ENCODE peak calls at places on chromosomes 2 and 18, in six cellular contexts. One of them, this sample, is unnamed.

GRCh38 chr2:152961376-152961775 is 243.0 kb downstream of the ARL6IP6 start:
- DNase-seq in AG04449: no peak
- DNase-seq in CD4-positive, alpha-beta memory T cell: no peak
- DNase-seq in uterus: no peak
- DNase-seq in effector memory CD4-positive, alpha-beta T cell: no peak
- DNase-seq in neural progenitor cell: no peak
- DNase-seq in this sample: no peak

GRCh38 chr2:9112079-9112721 is 94.4 kb upstream of the ASAP2 start:
- DNase-seq in effector memory CD4-positive, alpha-beta T cell: no peak
- DNase-seq in CD4-positive, alpha-beta memory T cell: no peak
- DNase-seq in uterus: peak; percentile 89
- DNase-seq in neural progenitor cell: no peak
- DNase-seq in AG04449: peak; percentile 67
- DNase-seq in this sample: no peak

GRCh38 chr2:55123851-55124269 is 73.6 kb upstream of the RTN4 start:
- DNase-seq in effector memory CD4-positive, alpha-beta T cell: no peak
- DNase-seq in AG04449: no peak
- DNase-seq in CD4-positive, alpha-beta memory T cell: no peak
- DNase-seq in uterus: no peak
- DNase-seq in neural progenitor cell: peak; percentile 73
- DNase-seq in this sample: no peak

GRCh38 chr2:15729001-15729400 is 137.3 kb downstream of the DDX1 start:
- DNase-seq in neural progenitor cell: no peak
- DNase-seq in uterus: no peak
- DNase-seq in effector memory CD4-positive, alpha-beta T cell: no peak
- DNase-seq in AG04449: no peak
- DNase-seq in CD4-positive, alpha-beta memory T cell: no peak
- DNase-seq in this sample: no peak

GRCh38 chr2:60679059-60679780 is 76.8 kb upstream of the PAPOLG start:
- DNase-seq in effector memory CD4-positive, alpha-beta T cell: no peak
- DNase-seq in CD4-positive, alpha-beta memory T cell: no peak
- DNase-seq in uterus: no peak
- DNase-seq in AG04449: no peak
- DNase-seq in neural progenitor cell: no peak
- DNase-seq in this sample: no peak

GRCh38 chr2:204628926-204629661 is 83.8 kb downstream of the PARD3B start:
- DNase-seq in AG04449: no peak
- DNase-seq in effector memory CD4-positive, alpha-beta T cell: no peak
- DNase-seq in CD4-positive, alpha-beta memory T cell: no peak
- DNase-seq in neural progenitor cell: no peak
- DNase-seq in uterus: no peak
- DNase-seq in this sample: no peak

GRCh38 chr18:60295776-60296175 is 76.8 kb downstream of the MC4R start:
- DNase-seq in AG04449: no peak
- DNase-seq in neural progenitor cell: peak; percentile 11
- DNase-seq in CD4-positive, alpha-beta memory T cell: no peak
- DNase-seq in uterus: no peak
- DNase-seq in effector memory CD4-positive, alpha-beta T cell: no peak
- DNase-seq in this sample: no peak

GRCh38 chr2:227106845-227107759 is 56.9 kb downstream of the COL4A4 start:
- DNase-seq in uterus: no peak
- DNase-seq in neural progenitor cell: peak; percentile 81
- DNase-seq in AG04449: no peak
- DNase-seq in effector memory CD4-positive, alpha-beta T cell: no peak
- DNase-seq in CD4-positive, alpha-beta memory T cell: peak; percentile 13
- DNase-seq in this sample: peak; percentile 47

GRCh38 chr2:37550197-37550596 is 121.2 kb downstream of the CDC42EP3 start:
- DNase-seq in AG04449: no peak
- DNase-seq in CD4-positive, alpha-beta memory T cell: no peak
- DNase-seq in neural progenitor cell: no peak
- DNase-seq in uterus: no peak
- DNase-seq in effector memory CD4-positive, alpha-beta T cell: no peak
- DNase-seq in this sample: no peak

GRCh38 chr2:208607694-208608093 is 201.1 kb downstream of the PTH2R start:
- DNase-seq in uterus: no peak
- DNase-seq in AG04449: no peak
- DNase-seq in CD4-positive, alpha-beta memory T cell: no peak
- DNase-seq in effector memory CD4-positive, alpha-beta T cell: no peak
- DNase-seq in neural progenitor cell: no peak
- DNase-seq in this sample: no peak

GRCh38 chr18:25349131-25349925 is 2.6 kb downstream of the ZNF521 start:
- DNase-seq in CD4-positive, alpha-beta memory T cell: no peak
- DNase-seq in AG04449: no peak
- DNase-seq in uterus: peak; percentile 44
- DNase-seq in neural progenitor cell: peak; percentile 72
- DNase-seq in effector memory CD4-positive, alpha-beta T cell: no peak
- DNase-seq in this sample: no peak

GRCh38 chr2:230956827-230957755 is 32.0 kb upstream of the GPR55 start:
- DNase-seq in effector memory CD4-positive, alpha-beta T cell: no peak
- DNase-seq in neural progenitor cell: peak; percentile 73
- DNase-seq in CD4-positive, alpha-beta memory T cell: peak; percentile 19
- DNase-seq in uterus: no peak
- DNase-seq in AG04449: no peak
- DNase-seq in this sample: no peak

GRCh38 chr2:238518828-238519186 is 92.1 kb downstream of the ASB1 start:
- DNase-seq in AG04449: no peak
- DNase-seq in CD4-positive, alpha-beta memory T cell: no peak
- DNase-seq in uterus: no peak
- DNase-seq in effector memory CD4-positive, alpha-beta T cell: no peak
- DNase-seq in neural progenitor cell: no peak
- DNase-seq in this sample: no peak

GRCh38 chr2:230682546-230682945 is 30.1 kb upstream of the CAB39 start:
- DNase-seq in CD4-positive, alpha-beta memory T cell: no peak
- DNase-seq in neural progenitor cell: no peak
- DNase-seq in effector memory CD4-positive, alpha-beta T cell: no peak
- DNase-seq in AG04449: no peak
- DNase-seq in uterus: no peak
- DNase-seq in this sample: no peak

GRCh38 chr18:22346968-22347611 is 70.6 kb downstream of the CTAGE1 start:
- DNase-seq in neural progenitor cell: peak; percentile 77
- DNase-seq in uterus: peak; percentile 82
- DNase-seq in CD4-positive, alpha-beta memory T cell: no peak
- DNase-seq in effector memory CD4-positive, alpha-beta T cell: no peak
- DNase-seq in AG04449: peak; percentile 16
- DNase-seq in this sample: no peak
- H3K4me3 ChIP-seq in neural progenitor cell: peak overlapping the region; percentile 16
- H3K4me3 ChIP-seq in uterus: peak overlapping the region; percentile 43
- H3K4me3 ChIP-seq in CD4-positive, alpha-beta memory T cell: no peak overlapping the region
- H3K4me3 ChIP-seq in effector memory CD4-positive, alpha-beta T cell: no peak overlapping the region
- H3K4me3 ChIP-seq in AG04449: no peak overlapping the region
- H3K4me3 ChIP-seq in this sample: no peak overlapping the region

DNA sequence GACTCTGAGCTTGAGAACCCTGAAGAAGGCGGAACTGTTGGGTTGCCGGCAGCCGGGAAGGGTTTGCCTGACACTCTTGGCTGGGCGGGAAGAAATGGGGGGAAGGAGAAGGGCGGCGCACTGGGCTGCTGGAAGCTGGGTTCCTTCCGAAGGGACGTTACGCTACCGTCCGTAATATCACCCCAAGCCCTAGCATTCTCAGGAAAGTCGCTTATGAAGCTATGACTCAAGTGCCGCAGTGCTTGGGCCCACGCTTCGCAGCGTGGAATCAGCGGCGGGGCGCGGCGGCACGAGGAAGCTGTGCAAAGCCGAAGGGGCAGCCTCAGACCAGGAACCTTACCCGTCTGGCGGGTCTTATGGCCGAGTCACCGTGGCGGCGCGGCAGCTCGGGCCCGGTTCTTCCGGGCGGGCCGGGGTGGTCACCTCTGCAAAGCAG is 50.2 kb upstream of the SIGLEC15 start:
- DNase-seq in CD4-positive, alpha-beta memory T cell: peak; percentile 40
- DNase-seq in effector memory CD4-positive, alpha-beta T cell: no peak
- DNase-seq in AG04449: no peak
- DNase-seq in neural progenitor cell: peak; percentile 13
- DNase-seq in uterus: peak; percentile 49
- DNase-seq in this sample: no peak
- H3K4me3 ChIP-seq in CD4-positive, alpha-beta memory T cell: peak overlapping the region; percentile 67
- H3K4me3 ChIP-seq in effector memory CD4-positive, alpha-beta T cell: peak overlapping the region; percentile 58
- H3K4me3 ChIP-seq in AG04449: peak overlapping the region; percentile 56
- H3K4me3 ChIP-seq in neural progenitor cell: peak overlapping the region; percentile 32
- H3K4me3 ChIP-seq in uterus: peak overlapping the region; percentile 33
- H3K4me3 ChIP-seq in this sample: no peak overlapping the region

DNA sequence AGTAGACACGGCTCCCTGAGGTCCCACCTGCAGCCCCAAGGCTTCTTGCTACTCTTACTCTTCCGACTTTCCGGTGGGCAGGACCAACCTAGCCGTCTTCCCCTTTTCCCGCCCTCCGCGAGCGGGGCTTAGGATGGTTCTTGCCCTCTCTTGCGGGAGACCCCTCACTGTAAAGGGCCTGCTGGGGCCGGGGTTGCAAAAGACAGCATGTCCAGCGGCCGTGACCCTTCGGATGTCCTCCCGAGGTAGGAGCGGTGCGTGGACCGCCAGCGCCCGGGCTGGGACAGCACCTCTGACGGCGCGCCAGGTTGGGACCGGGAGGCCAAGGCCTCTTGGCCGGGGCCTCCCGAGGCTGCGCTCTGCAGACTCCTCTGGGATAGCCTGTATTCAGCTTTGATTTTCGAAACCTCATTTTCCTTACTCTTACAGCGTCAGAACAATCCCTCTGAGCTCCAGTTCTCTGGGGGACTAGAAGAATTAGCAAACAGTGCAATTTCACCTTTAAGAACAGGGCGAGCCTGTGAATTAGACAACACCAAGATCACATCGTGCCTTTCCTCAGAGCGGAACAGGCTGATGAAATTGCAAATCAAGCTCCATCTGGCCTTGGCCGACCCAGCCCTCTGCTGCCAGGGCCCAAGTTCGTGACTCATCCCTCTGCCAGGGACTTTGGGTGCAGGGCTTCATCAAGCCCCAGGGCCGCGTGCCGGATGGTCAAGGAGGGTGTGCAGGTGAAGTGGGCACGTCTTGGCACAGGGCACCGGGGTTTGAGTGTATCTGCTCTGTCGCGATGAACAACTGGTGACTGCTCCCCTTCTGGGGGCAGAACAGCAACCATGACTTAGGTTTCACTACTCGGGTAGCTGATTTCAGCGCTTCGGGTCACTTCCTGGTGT is 777 bp downstream of the MOCOS start:
- DNase-seq in effector memory CD4-positive, alpha-beta T cell: no peak
- DNase-seq in neural progenitor cell: peak; percentile 23
- DNase-seq in CD4-positive, alpha-beta memory T cell: no peak
- DNase-seq in uterus: no peak
- DNase-seq in AG04449: no peak
- DNase-seq in this sample: no peak
- H3K4me3 ChIP-seq in effector memory CD4-positive, alpha-beta T cell: peak overlapping the region; percentile 88
- H3K4me3 ChIP-seq in neural progenitor cell: peak overlapping the region; percentile 56
- H3K4me3 ChIP-seq in CD4-positive, alpha-beta memory T cell: peak overlapping the region; percentile 47
- H3K4me3 ChIP-seq in uterus: peak overlapping the region; percentile 61
- H3K4me3 ChIP-seq in AG04449: peak overlapping the region; percentile 72
- H3K4me3 ChIP-seq in this sample: no peak overlapping the region

GRCh38 chr2:31236433-31237205 is 2.7 kb downstream of the EHD3 start:
- DNase-seq in CD4-positive, alpha-beta memory T cell: no peak
- DNase-seq in AG04449: no peak
- DNase-seq in uterus: no peak
- DNase-seq in neural progenitor cell: no peak
- DNase-seq in effector memory CD4-positive, alpha-beta T cell: no peak
- DNase-seq in this sample: no peak
- H3K4me3 ChIP-seq in CD4-positive, alpha-beta memory T cell: no peak overlapping the region
- H3K4me3 ChIP-seq in AG04449: no peak overlapping the region
- H3K4me3 ChIP-seq in uterus: no peak overlapping the region
- H3K4me3 ChIP-seq in neural progenitor cell: no peak overlapping the region
- H3K4me3 ChIP-seq in effector memory CD4-positive, alpha-beta T cell: no peak overlapping the region
- H3K4me3 ChIP-seq in this sample: no peak overlapping the region

DNA sequence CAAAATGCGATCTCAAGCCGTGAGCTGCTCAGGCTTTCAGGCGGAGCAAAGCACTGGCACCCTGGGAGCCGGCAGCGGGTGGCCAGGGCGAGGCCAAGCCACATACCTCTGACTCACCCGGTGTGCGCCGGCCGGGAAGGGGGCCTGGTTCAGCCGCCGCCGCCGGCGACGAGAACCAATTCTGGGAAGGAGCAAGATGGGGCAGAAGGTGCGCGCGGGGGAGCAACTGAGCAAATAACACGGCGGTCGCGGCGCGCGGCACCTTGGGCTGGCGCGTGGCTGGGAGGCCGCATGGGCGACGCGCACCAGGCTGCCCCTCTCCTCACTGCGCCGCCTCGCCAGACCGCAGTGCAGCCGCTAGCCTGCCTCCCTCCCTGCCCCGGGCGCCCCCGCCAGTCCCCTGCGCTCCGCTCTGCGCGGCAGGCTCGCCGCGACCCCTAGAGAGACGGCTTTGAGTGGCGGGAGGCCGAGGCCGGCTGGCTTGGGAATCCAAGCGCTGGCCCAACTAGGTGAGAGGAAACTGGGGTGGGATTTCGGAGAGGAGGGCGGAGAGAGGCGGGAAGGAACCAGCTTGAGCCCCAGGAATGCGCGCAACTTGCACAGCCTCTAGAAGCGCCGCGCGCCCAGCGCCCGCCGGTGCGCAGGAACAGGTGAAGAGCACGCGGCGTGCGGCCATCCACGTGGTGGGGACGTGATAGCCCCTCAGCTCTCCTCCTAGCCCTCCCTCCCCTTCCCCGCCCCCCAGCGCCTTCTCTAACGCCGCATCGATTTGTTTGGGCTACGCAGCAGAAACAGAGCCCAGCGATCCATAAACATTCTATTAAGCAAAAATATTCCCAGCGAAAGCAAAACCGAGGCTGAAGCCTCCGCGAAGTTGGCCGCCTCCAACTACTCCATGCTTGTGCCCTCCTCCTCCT is 3.3 kb downstream of the NRP2 start:
- DNase-seq in neural progenitor cell: peak; percentile 84
- DNase-seq in uterus: peak; percentile 54
- DNase-seq in CD4-positive, alpha-beta memory T cell: no peak
- DNase-seq in effector memory CD4-positive, alpha-beta T cell: no peak
- DNase-seq in AG04449: no peak
- DNase-seq in this sample: no peak
- H3K4me3 ChIP-seq in neural progenitor cell: peak overlapping the region; percentile 65
- H3K4me3 ChIP-seq in uterus: peak overlapping the region; percentile 96
- H3K4me3 ChIP-seq in CD4-positive, alpha-beta memory T cell: no peak overlapping the region
- H3K4me3 ChIP-seq in effector memory CD4-positive, alpha-beta T cell: peak overlapping the region; percentile 22
- H3K4me3 ChIP-seq in AG04449: peak overlapping the region; percentile 85
- H3K4me3 ChIP-seq in this sample: no peak overlapping the region